ENCODE peak calls at places on chromosome 13, in four cellular contexts. K is IMR-90, V is ascending aorta, N is upper lobe of left lung. O is an unnamed sample.
A peak's percentile ranks its signal among the peaks of the same experiment; 100 is the strongest.

GRCh38 chr13:24005711-24006281 is 108.5 kb upstream of the C1QTNF9B start:
- DNase-seq in N (no peak), V (no peak), K (no peak), O (no peak)

GRCh38 chr13:32141462-32141861 is 109.9 kb downstream of the FRY start:
- DNase-seq in N (no peak), K (no peak), V (no peak), O (no peak)

GRCh38 chr13:19606152-19606551 is 27.3 kb upstream of the MPHOSPH8 start:
- DNase-seq in V (no peak), N (no peak), K (peak; percentile 48), O (no peak)

GRCh38 chr13:31982540-31982939 is 49.0 kb upstream of the FRY start:
- DNase-seq in K (peak; percentile 95), N (peak; percentile 92), V (peak; percentile 81), O (no peak)

GRCh38 chr13:44819245-44819644 is 170.0 kb downstream of the NUFIP1 start:
- DNase-seq in K (peak; percentile 95), N (no peak), V (no peak), O (no peak)

GRCh38 chr13:41458939-41459753 is 1.8 kb downstream of the RGCC start:
- DNase-seq in N (peak; percentile 67), K (peak; percentile 72), V (no peak), O (peak; percentile 67)

GRCh38 chr13:41465215-41465907 is 8.0 kb downstream of the RGCC start:
- DNase-seq in K (peak; percentile 94), V (peak; percentile 85), N (peak; percentile 87), O (peak; percentile 85)

GRCh38 chr13:44516771-44517170 is 59.4 kb downstream of the TSC22D1 start:
- DNase-seq in V (no peak), N (no peak), K (no peak), O (no peak)

GRCh38 chr13:99269627-99270252 is 11.6 kb upstream of the GPR18 start:
- DNase-seq in N (no peak), V (no peak), K (peak; percentile 78), O (no peak)
- TF ChIP-seq CTCF in N (peak; percentile 34), V (peak; percentile 61), K (peak; percentile 93), O (peak; percentile 91)

GRCh38 chr13:21060063-21060826 is 1.1 kb downstream of the LATS2 start:
- DNase-seq in K (peak; percentile 51), N (peak; percentile 39), V (peak; percentile 70), O (no peak)
- H3K27ac ChIP-seq in K (peak overlapping the region; percentile 95), N (peak overlapping the region; percentile 99), V (peak overlapping the region; percentile 100), O (no peak overlapping the region)

GRCh38 chr13:106176103-106176502 is 359.4 kb downstream of the EFNB2 start:
- DNase-seq in K (peak; percentile 78), N (no peak), V (no peak), O (no peak)
- TF ChIP-seq CTCF in K (no peak), N (no peak), V (no peak), O (no peak)

DNA sequence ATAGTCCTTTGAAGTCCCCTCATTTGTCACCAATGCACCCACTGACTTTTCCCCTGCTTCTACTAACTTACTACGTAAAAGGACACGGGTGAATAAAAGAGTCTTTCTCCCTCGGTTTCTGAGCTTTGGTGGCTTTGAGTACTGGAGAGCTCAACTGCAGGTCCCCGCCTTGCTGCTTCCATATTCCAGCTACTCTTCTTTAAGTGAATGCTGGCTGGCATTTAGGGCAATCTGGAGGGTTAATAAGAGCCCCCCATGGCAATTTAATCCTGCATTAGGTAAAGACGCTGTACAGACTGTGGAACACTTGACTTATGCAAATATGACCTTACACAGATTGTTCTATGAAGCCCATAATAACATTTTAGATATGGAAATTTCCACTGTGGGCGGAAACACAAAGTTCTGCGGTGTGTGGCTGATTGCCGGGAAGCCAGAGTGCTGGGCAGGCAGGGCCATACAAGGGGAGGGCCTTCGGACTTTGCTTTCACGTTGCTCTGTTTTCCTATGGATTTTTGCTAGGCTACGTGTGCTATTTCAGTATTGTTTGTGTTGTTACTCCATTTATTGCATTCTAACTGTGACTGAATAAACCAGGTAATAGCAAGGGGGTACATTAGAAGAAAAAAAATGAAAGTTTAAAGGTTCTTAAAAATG is 97.5 kb downstream of the SLC10A2 start:
- DNase-seq in K (no peak), V (no peak), N (no peak), O (no peak)
- H3K27ac ChIP-seq in K (no peak overlapping the region), V (no peak overlapping the region), N (no peak overlapping the region), O (no peak overlapping the region)

DNA sequence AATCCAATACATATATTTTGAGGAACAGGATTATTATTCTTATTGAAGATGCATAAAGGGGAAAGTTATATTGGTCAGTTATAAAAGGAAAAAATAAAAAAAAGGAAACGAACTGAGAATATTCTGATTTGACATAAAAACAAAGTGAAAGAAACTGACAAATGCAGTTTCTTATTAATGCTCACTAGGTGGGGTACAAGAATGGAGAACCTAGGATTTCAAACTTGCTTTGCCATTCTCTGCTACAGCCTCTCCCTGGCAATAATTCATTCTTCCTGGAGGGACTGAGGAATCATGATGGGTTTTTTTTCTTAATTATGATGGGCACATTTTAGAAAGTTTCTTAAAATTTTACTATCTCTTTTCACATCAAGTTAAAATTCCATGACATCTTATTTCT is 154.9 kb downstream of the PCDH9 start:
- DNase-seq in K (peak; percentile 15), V (no peak), N (no peak), O (no peak)
- TF ChIP-seq CTCF in K (peak; percentile 20), V (no peak), N (no peak), O (no peak)

GRCh38 chr13:113431171-113431570 is 22.1 kb downstream of the ADPRHL1 start:
- DNase-seq in N (no peak), V (no peak), K (no peak), O (no peak)
- H3K27ac ChIP-seq in N (no peak overlapping the region), V (no peak overlapping the region), K (no peak overlapping the region), O (no peak overlapping the region)

O was measured in CD8-positive, alpha-beta T cell.